ENCODE peak calls at places on chromosomes 7 and 10, in four cellular contexts. One of them, this sample, is unnamed.
A peak's percentile ranks its signal among the peaks of the same experiment; 100 is the strongest.

GRCh38 chr10:89151857-89152256 is 55.3 kb downstream of the CH25H start:
- DNase-seq in K562: no peak
- DNase-seq in SK-N-SH: no peak
- DNase-seq in H1: no peak
- DNase-seq in this sample: no peak

GRCh38 chr10:96830511-96831199 is 1.4 kb upstream of the LCOR start:
- DNase-seq in SK-N-SH: peak; percentile 27
- DNase-seq in H1: peak; percentile 86
- DNase-seq in K562: peak; percentile 84
- DNase-seq in this sample: peak; percentile 92

GRCh38 chr7:25235471-25235870 is 7.2 kb upstream of the NPVF start:
- DNase-seq in SK-N-SH: no peak
- DNase-seq in H1: no peak
- DNase-seq in K562: no peak
- DNase-seq in this sample: no peak

GRCh38 chr10:122515588-122516231 is 44.8 kb upstream of the DMBT1 start:
- DNase-seq in K562: no peak
- DNase-seq in SK-N-SH: no peak
- DNase-seq in H1: no peak
- DNase-seq in this sample: no peak

GRCh38 chr10:95242581-95243317 is 48.1 kb downstream of the PDLIM1 start:
- DNase-seq in K562: peak; percentile 34
- DNase-seq in SK-N-SH: peak; percentile 62
- DNase-seq in H1: peak; percentile 57
- DNase-seq in this sample: peak; percentile 73

GRCh38 chr7:159028456-159029401 is 115.9 kb downstream of the VIPR2 start:
- DNase-seq in SK-N-SH: no peak
- DNase-seq in K562: no peak
- DNase-seq in H1: peak; percentile 42
- DNase-seq in this sample: no peak

GRCh38 chr10:130045091-130045652 is 65.5 kb downstream of the C10orf143 start:
- DNase-seq in H1: peak; percentile 77
- DNase-seq in SK-N-SH: no peak
- DNase-seq in K562: peak; percentile 9
- DNase-seq in this sample: no peak

GRCh38 chr10:21087476-21087875 is 190.4 kb upstream of the NEBL start:
- DNase-seq in SK-N-SH: no peak
- DNase-seq in H1: no peak
- DNase-seq in K562: no peak
- DNase-seq in this sample: no peak

GRCh38 chr10:50552308-50552707 is 71.4 kb downstream of the SGMS1 start:
- DNase-seq in K562: no peak
- DNase-seq in H1: no peak
- DNase-seq in SK-N-SH: no peak
- DNase-seq in this sample: no peak

GRCh38 chr7:5351508-5352265 is 68.9 kb downstream of the SLC29A4 start:
- DNase-seq in H1: no peak
- DNase-seq in K562: no peak
- DNase-seq in SK-N-SH: no peak
- DNase-seq in this sample: no peak

GRCh38 chr10:43255644-43256431 is 11.0 kb downstream of the RASGEF1A start:
- DNase-seq in H1: peak; percentile 75
- DNase-seq in SK-N-SH: peak; percentile 82
- DNase-seq in K562: peak; percentile 74
- DNase-seq in this sample: peak; percentile 68

GRCh38 chr7:119482209-119482608 is 790.8 kb upstream of the KCND2 start:
- DNase-seq in K562: peak; percentile 13
- DNase-seq in SK-N-SH: peak; percentile 22
- DNase-seq in H1: peak; percentile 57
- DNase-seq in this sample: peak; percentile 46

GRCh38 chr7:140774371-140774770 is 77.9 kb downstream of the NDUFB2 start:
- DNase-seq in K562: no peak
- DNase-seq in SK-N-SH: no peak
- DNase-seq in H1: no peak
- DNase-seq in this sample: no peak

GRCh38 chr10:87642988-87643387 is 16.7 kb upstream of the PAPSS2 start:
- DNase-seq in SK-N-SH: no peak
- DNase-seq in H1: no peak
- DNase-seq in K562: no peak
- DNase-seq in this sample: no peak

GRCh38 chr7:67823345-67823744 is 826.7 kb downstream of the TYW1 start:
- DNase-seq in H1: no peak
- DNase-seq in SK-N-SH: no peak
- DNase-seq in K562: peak; percentile 4
- DNase-seq in this sample: no peak

GRCh38 chr7:550881-551614 is 31.4 kb upstream of the PDGFA start:
- DNase-seq in K562: no peak
- DNase-seq in SK-N-SH: no peak
- DNase-seq in H1: no peak
- DNase-seq in this sample: no peak

GRCh38 chr7:133434246-133434865 is 181.5 kb downstream of the EXOC4 start:
- DNase-seq in SK-N-SH: peak; percentile 61
- DNase-seq in H1: no peak
- DNase-seq in K562: peak; percentile 43
- DNase-seq in this sample: no peak

GRCh38 chr10:49187950-49188761 is at the start of gene TMEM273:
- DNase-seq in SK-N-SH: no peak
- DNase-seq in H1: no peak
- DNase-seq in K562: peak; percentile 86
- DNase-seq in this sample: no peak

GRCh38 chr7:24885305-24885704 is 94.7 kb downstream of the OSBPL3 start:
- DNase-seq in SK-N-SH: no peak
- DNase-seq in K562: no peak
- DNase-seq in H1: no peak
- DNase-seq in this sample: no peak

GRCh38 chr10:93997546-93997945 is 3.8 kb downstream of the PLCE1 start:
- DNase-seq in SK-N-SH: no peak
- DNase-seq in K562: no peak
- DNase-seq in H1: no peak
- DNase-seq in this sample: no peak

GRCh38 chr7:18768256-18768655 is 272.7 kb downstream of the HDAC9 start:
- DNase-seq in SK-N-SH: no peak
- DNase-seq in H1: no peak
- DNase-seq in K562: no peak
- DNase-seq in this sample: no peak

GRCh38 chr7:154903083-154903731 is 99.7 kb downstream of the PAXIP1 start:
- DNase-seq in K562: no peak
- DNase-seq in SK-N-SH: peak; percentile 16
- DNase-seq in H1: no peak
- DNase-seq in this sample: no peak

GRCh38 chr7:137258552-137258951 is 85.0 kb downstream of the PTN start:
- DNase-seq in H1: no peak
- DNase-seq in K562: no peak
- DNase-seq in SK-N-SH: no peak
- DNase-seq in this sample: no peak

GRCh38 chr10:6590100-6590499 is 10.0 kb upstream of the PRKCQ start:
- DNase-seq in K562: no peak
- DNase-seq in H1: no peak
- DNase-seq in SK-N-SH: no peak
- DNase-seq in this sample: no peak

GRCh38 chr10:31347705-31348104 is 28.7 kb downstream of the ZEB1 start:
- DNase-seq in SK-N-SH: no peak
- DNase-seq in H1: no peak
- DNase-seq in K562: no peak
- DNase-seq in this sample: no peak

GRCh38 chr10:47367646-47368045 is 16.4 kb downstream of the ZNF488 start:
- DNase-seq in SK-N-SH: no peak
- DNase-seq in K562: no peak
- DNase-seq in H1: no peak
- DNase-seq in this sample: no peak

GRCh38 chr7:76296743-76297740 is 5.4 kb upstream of the HSPB1 start:
- DNase-seq in SK-N-SH: no peak
- DNase-seq in H1: no peak
- DNase-seq in K562: no peak
- DNase-seq in this sample: peak; percentile 86

GRCh38 chr10:43128958-43129706 is 9.1 kb upstream of the CSGALNACT2 start:
- DNase-seq in H1: peak; percentile 27
- DNase-seq in K562: peak; percentile 67
- DNase-seq in SK-N-SH: peak; percentile 32
- DNase-seq in this sample: no peak

GRCh38 chr10:132412316-132413192 is 15.6 kb downstream of the PWWP2B start:
- DNase-seq in H1: no peak
- DNase-seq in K562: no peak
- DNase-seq in SK-N-SH: peak; percentile 40
- DNase-seq in this sample: no peak

GRCh38 chr10:132413226-132414205 is 16.5 kb downstream of the PWWP2B start:
- DNase-seq in K562: peak; percentile 49
- DNase-seq in SK-N-SH: no peak
- DNase-seq in H1: no peak
- DNase-seq in this sample: no peak

GRCh38 chr10:132415956-132416355 is 19.0 kb downstream of the PWWP2B start:
- DNase-seq in SK-N-SH: no peak
- DNase-seq in K562: no peak
- DNase-seq in H1: no peak
- DNase-seq in this sample: no peak

GRCh38 chr10:132415255-132415654 is 18.3 kb downstream of the PWWP2B start:
- DNase-seq in SK-N-SH: no peak
- DNase-seq in H1: no peak
- DNase-seq in K562: no peak
- DNase-seq in this sample: no peak

GRCh38 chr10:132414402-132415016 is 17.5 kb downstream of the PWWP2B start:
- DNase-seq in K562: no peak
- DNase-seq in H1: no peak
- DNase-seq in SK-N-SH: no peak
- DNase-seq in this sample: no peak
- TF ChIP-seq JUND in K562: no peak
- TF ChIP-seq JUND in H1: no peak
- TF ChIP-seq JUND in SK-N-SH: no peak
- TF ChIP-seq JUND in this sample: no peak

DNA sequence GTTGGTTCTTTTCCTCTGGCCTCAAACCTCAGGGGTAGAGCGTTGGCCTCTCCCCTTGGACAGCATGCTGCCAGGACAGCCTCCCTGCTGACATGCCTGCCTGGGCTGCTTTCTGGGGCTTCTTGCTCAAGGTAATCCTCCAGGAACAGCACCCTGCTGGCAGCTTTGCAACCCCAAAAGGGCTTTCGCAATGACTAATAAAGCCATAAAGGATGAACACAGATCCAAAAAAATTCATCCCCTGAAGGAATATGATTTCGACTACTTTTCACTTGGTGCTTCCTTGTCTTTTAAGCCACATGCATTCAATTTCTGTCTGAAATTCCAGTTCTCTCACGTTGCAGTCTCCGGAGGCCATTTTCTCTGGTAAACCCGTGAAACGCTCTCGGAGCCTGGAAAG is 15.1 kb upstream of the SH3PXD2A start:
- DNase-seq in SK-N-SH: no peak
- DNase-seq in K562: no peak
- DNase-seq in H1: no peak
- DNase-seq in this sample: no peak
- TF ChIP-seq JUND in SK-N-SH: no peak
- TF ChIP-seq JUND in K562: no peak
- TF ChIP-seq JUND in H1: no peak
- TF ChIP-seq JUND in this sample: no peak

DNA sequence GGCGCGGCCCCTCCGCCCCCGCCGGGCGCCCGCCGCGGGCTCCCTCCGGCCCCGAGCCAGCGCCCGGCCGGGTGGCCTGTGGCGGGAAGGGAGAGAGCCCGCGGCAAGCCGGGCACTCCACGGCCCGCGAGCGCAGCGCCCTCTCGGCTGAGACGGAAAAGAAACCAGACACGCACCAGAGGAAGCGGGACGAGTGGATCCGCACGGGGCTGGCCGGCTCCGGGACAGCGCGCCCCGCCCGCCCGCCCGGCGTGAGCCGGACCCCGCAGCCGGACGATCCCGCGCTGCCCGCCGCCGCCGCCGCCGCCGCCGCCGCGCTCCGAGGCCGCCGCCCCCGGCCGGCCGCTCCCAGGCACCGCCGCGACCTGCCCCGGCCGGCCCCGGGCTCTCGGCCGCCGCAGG is 300 bp downstream of the ARHGAP21 start:
- DNase-seq in H1: no peak
- DNase-seq in K562: no peak
- DNase-seq in SK-N-SH: peak; percentile 76
- DNase-seq in this sample: peak; percentile 39
- TF ChIP-seq JUND in H1: no peak
- TF ChIP-seq JUND in K562: no peak
- TF ChIP-seq JUND in SK-N-SH: no peak
- TF ChIP-seq JUND in this sample: no peak

DNA sequence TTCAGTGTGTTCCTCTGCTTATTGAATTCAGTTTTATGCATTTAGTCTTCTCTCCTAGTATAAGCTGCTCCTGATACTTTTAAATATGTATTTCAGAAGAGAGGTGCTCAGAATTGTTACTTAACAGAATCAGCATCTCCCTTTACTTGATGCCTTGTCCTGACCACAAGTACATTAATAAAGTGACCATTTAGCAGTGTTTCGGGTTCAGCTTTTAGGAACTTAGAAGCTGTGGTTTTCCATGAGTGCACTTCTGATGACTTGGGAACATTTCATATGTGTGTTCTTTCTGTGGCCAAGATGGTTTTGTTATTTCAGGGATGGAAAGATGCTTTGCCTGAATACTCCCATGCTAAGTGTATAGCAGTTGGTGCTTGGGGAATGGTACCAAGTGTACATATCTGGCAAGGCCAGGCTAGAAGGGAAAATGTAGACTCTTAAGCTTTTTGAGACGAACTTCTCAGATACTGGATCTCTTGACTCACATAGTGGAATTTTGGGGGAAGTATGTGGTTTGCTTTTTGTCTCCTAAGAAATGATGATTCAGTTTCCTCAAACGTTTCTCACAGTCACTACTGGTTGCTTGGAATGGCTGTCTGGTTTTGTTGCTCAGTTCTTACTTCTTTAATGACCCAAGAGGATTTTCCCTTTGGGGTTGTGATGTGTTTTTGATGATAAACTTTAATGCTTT is 17.2 kb downstream of the SGPL1 start:
- DNase-seq in K562: peak; percentile 23
- DNase-seq in SK-N-SH: no peak
- DNase-seq in H1: no peak
- DNase-seq in this sample: no peak
- TF ChIP-seq JUND in K562: peak; percentile 41
- TF ChIP-seq JUND in SK-N-SH: peak; percentile 61
- TF ChIP-seq JUND in H1: no peak
- TF ChIP-seq JUND in this sample: no peak